ENCODE peak calls at places on chromosome X, in seven cellular contexts. K is activated T-cell treated with anti-CD3 and anti-CD28 coated beads for 48 hours; E is LoVo; O is cardiac muscle cell; M is CD8-positive, alpha-beta T cell; W is choroid plexus epithelial cell; N is AG10803. T is an unnamed sample.

GRCh38 chrX:153641575-153642312 is 5.3 kb upstream of the DUSP9 start:
- DNase-seq in E (no peak), W (no peak), K (no peak), M (no peak), N (no peak), O (no peak), T (no peak)

GRCh38 chrX:4320436-4320947 is 607.0 kb upstream of the PRKX start:
- DNase-seq in N (no peak), E (no peak), M (no peak), K (no peak), O (peak), W (no peak), T (no peak)

GRCh38 chrX:51408462-51408861 is 75.8 kb downstream of the NUDT10 start:
- DNase-seq in N (no peak), E (no peak), W (no peak), O (no peak), K (no peak), M (no peak), T (no peak)

GRCh38 chrX:68503830-68504229 is 5.0 kb downstream of the YIPF6 start:
- DNase-seq in M (no peak), N (peak), W (peak), E (no peak), O (no peak), K (no peak), T (no peak)

GRCh38 chrX:19334945-19335626 is 8.6 kb upstream of the PDHA1 start:
- DNase-seq in K (no peak), M (peak), E (no peak), O (peak), N (no peak), W (peak), T (no peak)

GRCh38 chrX:37646254-37646653 is 39.3 kb upstream of the XK start:
- DNase-seq in K (no peak), N (no peak), M (no peak), W (peak), O (no peak), E (no peak), T (no peak)

GRCh38 chrX:136725446-136726104 is 55.2 kb downstream of the ARHGEF6 start:
- DNase-seq in W (peak), E (no peak), O (no peak), N (peak), M (no peak), K (no peak), T (no peak)

GRCh38 chrX:18871161-18871880 is 112.6 kb downstream of the PHKA2 start:
- DNase-seq in W (peak), N (no peak), E (no peak), M (no peak), K (no peak), O (no peak), T (no peak)

GRCh38 chrX:39018526-39018925 is 217.3 kb downstream of the MID1IP1 start:
- DNase-seq in N (no peak), M (no peak), W (no peak), O (no peak), K (no peak), E (no peak), T (no peak)